ENCODE peak calls at places on chromosomes 4 and X, in eight cellular contexts. S is heart left ventricle, D is esophagus squamous epithelium, Q is left lung, B is astrocyte of the spinal cord, V is psoas muscle, C is GM06990, U is uterus. G is an unnamed sample.

GRCh38 chr4:147456706-147457105 is 24.2 kb upstream of the EDNRA start:
- DNase-seq in S (no peak), U (no peak), V (no peak), C (no peak), D (no peak), B (no peak), Q (no peak), G (no peak)

GRCh38 chrX:39946822-39947221 is 150.9 kb downstream of the BCOR start:
- DNase-seq in U (no peak), D (no peak), Q (no peak), S (no peak), V (no peak), B (peak), C (no peak), G (peak)

GRCh38 chrX:21181232-21181853 is 192.9 kb upstream of the CNKSR2 start:
- DNase-seq in S (no peak), D (no peak), C (no peak), V (no peak), B (no peak), U (no peak), Q (no peak), G (no peak)

GRCh38 chrX:132615396-132616131 is 126.7 kb upstream of the MBNL3 start:
- DNase-seq in Q (no peak), V (no peak), U (peak), D (no peak), S (no peak), B (peak), C (no peak), G (peak)

GRCh38 chr4:186642530-186642929 is 81.1 kb downstream of the FAT1 start:
- DNase-seq in Q (no peak), U (no peak), C (no peak), S (no peak), B (no peak), V (no peak), D (no peak), G (no peak)

GRCh38 chr4:61437923-61438322 is 237.8 kb downstream of the ADGRL3 start:
- DNase-seq in Q (no peak), U (no peak), C (no peak), B (no peak), V (no peak), D (no peak), S (no peak), G (no peak)

GRCh38 chr4:58188313-58188712 is 1078.1 kb upstream of the IGFBP7 start:
- DNase-seq in Q (no peak), U (no peak), C (no peak), S (no peak), D (no peak), B (no peak), V (no peak), G (no peak)

GRCh38 chr4:83328486-83328885 is 6.2 kb downstream of the HPSE start:
- DNase-seq in U (no peak), V (no peak), B (no peak), D (no peak), C (no peak), Q (no peak), S (no peak), G (peak)

GRCh38 chrX:78029663-78030062 is 60.2 kb upstream of the PGAM4 start:
- DNase-seq in V (no peak), C (no peak), S (no peak), Q (no peak), D (no peak), U (no peak), B (peak), G (peak)

GRCh38 chr4:110412354-110412753 is 63.6 kb upstream of the ENPEP start:
- DNase-seq in V (no peak), C (no peak), Q (no peak), S (no peak), U (no peak), B (no peak), D (no peak), G (no peak)

GRCh38 chr4:110414590-110414989 is 61.4 kb upstream of the ENPEP start:
- DNase-seq in D (no peak), S (no peak), B (no peak), Q (no peak), C (no peak), U (no peak), V (no peak), G (no peak)

GRCh38 chr4:110417151-110417550 is 58.8 kb upstream of the ENPEP start:
- DNase-seq in U (no peak), D (no peak), B (no peak), Q (no peak), S (no peak), C (no peak), V (no peak), G (peak)

GRCh38 chr4:110415451-110415850 is 60.5 kb upstream of the ENPEP start:
- DNase-seq in B (no peak), V (no peak), S (no peak), D (no peak), Q (no peak), U (no peak), C (no peak), G (no peak)

GRCh38 chr4:110411599-110412011 is 64.3 kb upstream of the ENPEP start:
- DNase-seq in D (no peak), Q (no peak), B (no peak), U (no peak), V (no peak), C (no peak), S (no peak), G (no peak)
- H3K4me3 ChIP-seq in D (no peak), Q (no peak), B (no peak), U (no peak), V (no peak), C (no peak), S (no peak), G (no peak)

DNA sequence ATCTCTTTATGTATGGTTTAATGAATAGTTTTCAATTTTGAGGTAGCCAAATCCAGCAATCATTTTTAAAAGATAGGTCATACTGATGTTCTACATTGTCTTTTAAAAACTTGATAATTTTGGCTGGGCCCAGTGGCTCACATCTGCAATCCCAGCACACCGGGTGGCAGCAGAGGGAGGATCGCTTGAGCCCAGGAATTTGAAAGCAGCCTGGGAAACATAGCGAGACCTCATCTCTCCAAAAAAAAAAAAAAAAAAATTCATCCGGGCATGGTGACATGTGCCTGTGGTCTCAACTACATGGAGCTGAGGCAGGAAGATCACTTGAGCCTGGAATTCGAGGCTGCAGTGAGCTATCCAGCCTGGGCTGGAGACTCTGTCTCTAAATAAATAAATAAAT is 419.8 kb downstream of the GALNTL6 start:
- DNase-seq in V (no peak), Q (no peak), B (no peak), C (no peak), D (no peak), S (no peak), U (no peak), G (peak)
- TF ChIP-seq CTCF in V (no peak), Q (no peak), B (no peak), C (no peak), D (no peak), S (no peak), U (no peak), G (peak)

GRCh38 chr4:52862605-52863236 is 604 bp downstream of the RASL11B start:
- DNase-seq in U (no peak), D (no peak), C (no peak), V (no peak), B (no peak), Q (no peak), S (no peak), G (no peak)

GRCh38 chr4:52863324-52863723 is 1.2 kb downstream of the RASL11B start:
- DNase-seq in C (no peak), D (no peak), B (no peak), S (no peak), Q (no peak), U (no peak), V (no peak), G (no peak)

GRCh38 chr4:52861171-52861873 is 795 bp upstream of the RASL11B start:
- DNase-seq in S (no peak), D (no peak), U (no peak), B (no peak), Q (no peak), C (no peak), V (no peak), G (no peak)

GRCh38 chr4:52864816-52865215 is 2.7 kb downstream of the RASL11B start:
- DNase-seq in D (no peak), U (no peak), C (no peak), V (no peak), S (no peak), Q (no peak), B (peak), G (peak)

GRCh38 chr4:52861879-52862604 is at the start of gene RASL11B:
- DNase-seq in D (no peak), Q (peak), S (peak), V (peak), B (peak), C (peak), U (peak), G (peak)
- H3K4me3 ChIP-seq in D (peak), Q (peak), S (peak), V (peak), B (peak), C (peak), U (peak), G (peak)

DNA sequence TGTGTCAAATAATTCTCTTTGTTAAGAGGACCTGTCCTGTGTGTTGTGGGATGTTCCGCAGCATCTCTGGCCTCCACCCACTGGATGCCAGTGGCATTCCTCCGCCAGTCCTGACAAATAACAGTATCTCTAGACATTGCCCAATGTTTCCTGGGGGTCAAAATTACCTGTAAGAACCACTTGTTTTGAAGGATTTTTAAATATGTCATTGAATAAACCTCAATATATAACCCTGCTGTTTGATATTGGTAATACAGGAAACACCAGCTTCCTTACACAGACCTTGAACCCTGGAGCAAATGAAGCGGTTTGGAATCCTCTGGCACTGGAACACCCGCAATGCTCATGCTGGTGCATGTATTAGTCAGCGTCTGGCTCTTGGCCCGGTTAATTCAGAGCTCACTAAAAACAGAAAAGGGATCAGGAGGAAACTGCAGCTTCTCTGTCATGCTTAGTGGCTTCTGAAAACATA is 101.3 kb downstream of the TBL1X start:
- DNase-seq in C (no peak), U (peak), D (no peak), V (peak), Q (peak), S (no peak), B (peak), G (peak)
- TF ChIP-seq CTCF in C (no peak), U (no peak), D (peak), V (no peak), Q (no peak), S (no peak), B (no peak), G (peak)

DNA sequence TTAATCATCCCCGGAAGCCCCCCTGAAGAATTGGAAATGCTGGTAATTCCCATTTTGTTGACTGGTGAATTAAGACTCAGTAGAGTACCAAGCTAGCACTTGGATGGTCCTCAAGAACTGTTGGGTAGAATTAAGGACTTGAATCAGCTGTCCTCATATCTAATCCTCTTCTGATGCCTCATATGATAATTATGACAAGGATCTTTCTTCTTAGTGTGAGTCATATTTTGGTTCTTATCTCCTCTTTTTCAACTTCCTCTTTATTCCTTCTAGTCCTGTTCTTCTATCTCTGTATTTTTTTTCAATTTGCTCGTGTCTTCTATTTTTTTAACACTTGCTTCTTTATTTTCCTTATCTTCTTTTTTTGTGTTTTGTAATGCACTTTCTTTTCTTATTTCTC is 206.3 kb upstream of the ANXA3 start:
- DNase-seq in S (no peak), U (no peak), B (no peak), V (no peak), Q (no peak), D (no peak), C (no peak), G (no peak)
- H3K4me3 ChIP-seq in S (no peak), U (no peak), B (no peak), V (no peak), Q (no peak), D (no peak), C (no peak), G (no peak)

GRCh38 chrX:107731831-107732502 is 43.6 kb downstream of the TSC22D3 start:
- DNase-seq in U (peak), D (peak), V (peak), B (peak), S (peak), Q (peak), C (no peak), G (peak)

GRCh38 chrX:107734646-107735045 is 40.9 kb downstream of the TSC22D3 start:
- DNase-seq in U (no peak), S (no peak), B (no peak), V (no peak), D (no peak), Q (no peak), C (no peak), G (no peak)

GRCh38 chrX:107730991-107731766 is 44.4 kb downstream of the TSC22D3 start:
- DNase-seq in U (no peak), B (no peak), C (no peak), D (no peak), Q (no peak), V (no peak), S (no peak), G (no peak)

GRCh38 chrX:107736781-107737531 is 38.6 kb downstream of the TSC22D3 start:
- DNase-seq in Q (no peak), V (no peak), D (no peak), C (no peak), S (no peak), U (no peak), B (peak), G (peak)

GRCh38 chrX:107733686-107734085 is 41.9 kb downstream of the TSC22D3 start:
- DNase-seq in Q (no peak), S (no peak), V (no peak), U (no peak), C (no peak), D (no peak), B (no peak), G (no peak)
- TF ChIP-seq CTCF in Q (no peak), S (no peak), V (no peak), U (no peak), C (no peak), D (no peak), B (no peak), G (no peak)

GRCh38 chr4:1288786-1289185 is 905 bp upstream of the MAEA start:
- DNase-seq in C (no peak), S (no peak), B (no peak), V (no peak), Q (no peak), U (no peak), D (no peak), G (no peak)
- H3K4me3 ChIP-seq in C (peak), S (peak), B (peak), V (peak), Q (peak), U (peak), D (no peak), G (peak)

GRCh38 chr4:70080205-70080604 is 30.0 kb downstream of the HTN1 start:
- DNase-seq in B (no peak), C (no peak), D (no peak), S (no peak), V (no peak), U (no peak), Q (no peak), G (no peak)
- TF ChIP-seq CTCF in B (no peak), C (no peak), D (no peak), S (no peak), V (no peak), U (no peak), Q (no peak), G (no peak)

GRCh38 chr4:5990446-5991160 is 27.6 kb downstream of the C4orf50 start:
- DNase-seq in B (no peak), Q (no peak), C (no peak), D (no peak), U (no peak), V (no peak), S (no peak), G (no peak)
- H3K4me3 ChIP-seq in B (no peak), Q (no peak), C (no peak), D (no peak), U (no peak), V (no peak), S (no peak), G (no peak)

G was measured in choroid plexus epithelial cell.